ENCODE peak calls at places on chromosome 11, in six cellular contexts. O is colonic mucosa, L is IMR-90, V is neuronal stem cell, D is GM23248, Y is neural progenitor cell. T is an unnamed sample.

GRCh38 chr11:12121504-12121903 is 11.1 kb downstream of the MICAL2 start:
- DNase-seq in O (no peak), L (no peak), V (no peak), D (no peak), Y (no peak), T (no peak)

GRCh38 chr11:100918551-100919500 is 210.8 kb downstream of the PGR start:
- DNase-seq in O (peak), L (peak), V (no peak), D (no peak), Y (peak), T (no peak)

GRCh38 chr11:60957188-60957587 is 5.2 kb upstream of the SLC15A3 start:
- DNase-seq in O (no peak), L (no peak), V (no peak), D (peak), Y (no peak), T (no peak)

GRCh38 chr11:79019277-79019676 is 421.6 kb downstream of the TENM4 start:
- DNase-seq in O (no peak), L (no peak), V (no peak), D (no peak), Y (no peak), T (no peak)

GRCh38 chr11:13772223-13773046 is 104.0 kb downstream of the FAR1 start:
- DNase-seq in O (peak), L (peak), V (peak), D (peak), Y (peak), T (peak)

GRCh38 chr11:122204206-122204605 is 88.2 kb upstream of the BLID start:
- DNase-seq in O (no peak), L (no peak), V (no peak), D (peak), Y (no peak), T (no peak)

GRCh38 chr11:108937756-108938155 is 272.9 kb downstream of the DDX10 start:
- DNase-seq in O (no peak), L (no peak), V (no peak), D (no peak), Y (no peak), T (no peak)

GRCh38 chr11:2100361-2101170 is 38.6 kb downstream of the IGF2 start:
- DNase-seq in O (no peak), L (no peak), V (no peak), D (no peak), Y (no peak), T (no peak)

GRCh38 chr11:109229682-109230081 is 192.3 kb upstream of the C11orf87 start:
- DNase-seq in O (no peak), L (no peak), V (no peak), D (peak), Y (no peak), T (no peak)

GRCh38 chr11:60119708-60120107 is 31.2 kb downstream of the MS4A2 start:
- DNase-seq in O (no peak), L (no peak), V (no peak), D (no peak), Y (no peak), T (no peak)

GRCh38 chr11:130295657-130296056 is 19.1 kb downstream of the ZBTB44 start:
- DNase-seq in O (no peak), L (no peak), V (no peak), D (no peak), Y (peak), T (no peak)

GRCh38 chr11:117809236-117810055 is 12.4 kb upstream of the DSCAML1 start:
- DNase-seq in O (peak), L (peak), V (peak), D (peak), Y (peak), T (no peak)

GRCh38 chr11:119118227-119118626 is 3.2 kb upstream of the HINFP start:
- DNase-seq in O (no peak), L (no peak), V (no peak), D (no peak), Y (no peak), T (no peak)

GRCh38 chr11:66119348-66120133 is 49.5 kb downstream of the PACS1 start:
- DNase-seq in O (no peak), L (peak), V (no peak), D (peak), Y (peak), T (no peak)

GRCh38 chr11:72972541-72973128 is 158.4 kb downstream of the ATG16L2 start:
- DNase-seq in O (no peak), L (peak), V (no peak), D (peak), Y (no peak), T (no peak)

GRCh38 chr11:57332694-57333440 is 2.8 kb downstream of the SSRP1 start:
- DNase-seq in O (no peak), L (no peak), V (no peak), D (no peak), Y (no peak), T (no peak)

GRCh38 chr11:128598755-128599154 is 11.4 kb upstream of the ETS1 start:
- DNase-seq in O (no peak), L (peak), V (no peak), D (no peak), Y (no peak), T (no peak)

GRCh38 chr11:2663915-2664314 is 35.9 kb downstream of the KCNQ1OT1 start:
- DNase-seq in O (peak), L (no peak), V (no peak), D (no peak), Y (no peak), T (no peak)

GRCh38 chr11:12177739-12178338 is 67.4 kb downstream of the MICAL2 start:
- DNase-seq in O (no peak), L (peak), V (no peak), D (no peak), Y (no peak), T (no peak)

GRCh38 chr11:119751281-119752060 is 22.5 kb upstream of the NECTIN1 start:
- DNase-seq in O (no peak), L (no peak), V (no peak), D (peak), Y (no peak), T (peak)

GRCh38 chr11:71114124-71114851 is 138.1 kb downstream of the SHANK2 start:
- DNase-seq in O (no peak), L (no peak), V (no peak), D (no peak), Y (no peak), T (peak)
- H3K9ac ChIP-seq in O (no peak), L (no peak), V (no peak), D (no peak), Y (no peak), T (peak)

GRCh38 chr11:94813436-94813720 is 45.2 kb downstream of the AMOTL1 start:
- DNase-seq in O (no peak), L (no peak), V (no peak), D (no peak), Y (no peak), T (no peak)
- H3K27ac ChIP-seq in O (no peak), L (peak), V (no peak), D (peak), Y (no peak), T (no peak)

DNA sequence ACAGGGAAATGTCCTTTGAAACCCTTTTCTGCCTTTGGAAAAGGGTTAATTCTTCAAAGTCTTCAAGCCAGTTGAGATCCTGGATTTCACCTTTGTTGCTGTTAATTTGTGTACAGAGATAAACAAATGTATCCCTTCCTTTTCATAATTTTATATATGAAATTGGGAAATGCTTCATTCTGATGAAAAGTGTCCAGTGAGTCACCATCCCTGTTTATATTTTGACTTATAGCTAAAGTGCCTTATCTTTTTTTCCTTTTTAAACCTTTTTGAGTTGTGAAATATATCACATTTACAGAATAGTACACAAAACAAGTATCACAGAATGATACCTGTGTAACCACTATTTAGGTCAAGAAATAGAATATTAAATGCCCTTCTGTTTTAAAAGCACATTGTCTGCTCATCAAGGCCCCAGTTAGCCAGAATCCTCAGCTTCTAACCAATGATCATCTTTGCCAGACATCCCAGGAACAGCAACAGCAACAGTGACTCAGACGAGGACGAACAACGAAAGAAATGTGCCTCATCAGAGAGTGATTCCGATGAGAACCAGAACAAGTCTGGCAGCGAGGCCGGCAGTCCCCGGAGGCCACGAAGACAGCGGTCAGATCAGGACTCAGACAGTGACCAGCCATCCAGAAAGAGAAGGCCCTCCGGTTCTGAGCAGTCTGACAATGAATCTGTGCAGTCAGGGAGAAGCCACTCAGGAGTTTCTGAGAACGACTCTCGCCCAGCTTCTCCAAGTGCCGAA is 27.3 kb downstream of the CTR9 start:
- DNase-seq in O (no peak), L (peak), V (no peak), D (peak), Y (no peak), T (no peak)
- H3K9ac ChIP-seq in O (no peak), L (peak), V (no peak), D (peak), Y (no peak), T (no peak)

GRCh38 chr11:33718441-33718840 is 17.8 kb downstream of the CD59 start:
- DNase-seq in O (no peak), L (no peak), V (no peak), D (no peak), Y (no peak), T (no peak)
- H3K27ac ChIP-seq in O (no peak), L (no peak), V (no peak), D (peak), Y (no peak), T (no peak)

GRCh38 chr11:94793822-94794221 is 25.7 kb downstream of the AMOTL1 start:
- DNase-seq in O (no peak), L (peak), V (no peak), D (peak), Y (no peak), T (no peak)
- H3K9ac ChIP-seq in O (no peak), L (peak), V (no peak), D (peak), Y (no peak), T (no peak)

GRCh38 chr11:113110046-113110445 is 148.8 kb downstream of the NCAM1 start:
- DNase-seq in O (no peak), L (no peak), V (no peak), D (no peak), Y (no peak), T (no peak)

GRCh38 chr11:113111156-113111555 is 149.9 kb downstream of the NCAM1 start:
- DNase-seq in O (no peak), L (no peak), V (no peak), D (no peak), Y (no peak), T (no peak)

GRCh38 chr11:113113801-113114451 is 152.7 kb downstream of the NCAM1 start:
- DNase-seq in O (no peak), L (no peak), V (no peak), D (no peak), Y (no peak), T (no peak)

GRCh38 chr11:113118104-113118503 is 156.9 kb downstream of the NCAM1 start:
- DNase-seq in O (no peak), L (no peak), V (no peak), D (no peak), Y (no peak), T (no peak)

GRCh38 chr11:113114452-113115027 is 153.3 kb downstream of the NCAM1 start:
- DNase-seq in O (peak), L (peak), V (peak), D (peak), Y (peak), T (peak)
- H3K27ac ChIP-seq in O (no peak), L (no peak), V (no peak), D (no peak), Y (no peak), T (no peak)

GRCh38 chr11:111735262-111736116 is 30.7 kb downstream of the PPP2R1B start:
- DNase-seq in O (peak), L (peak), V (no peak), D (peak), Y (no peak), T (no peak)
- H3K9ac ChIP-seq in O (peak), L (peak), V (no peak), D (peak), Y (no peak), T (no peak)

DNA sequence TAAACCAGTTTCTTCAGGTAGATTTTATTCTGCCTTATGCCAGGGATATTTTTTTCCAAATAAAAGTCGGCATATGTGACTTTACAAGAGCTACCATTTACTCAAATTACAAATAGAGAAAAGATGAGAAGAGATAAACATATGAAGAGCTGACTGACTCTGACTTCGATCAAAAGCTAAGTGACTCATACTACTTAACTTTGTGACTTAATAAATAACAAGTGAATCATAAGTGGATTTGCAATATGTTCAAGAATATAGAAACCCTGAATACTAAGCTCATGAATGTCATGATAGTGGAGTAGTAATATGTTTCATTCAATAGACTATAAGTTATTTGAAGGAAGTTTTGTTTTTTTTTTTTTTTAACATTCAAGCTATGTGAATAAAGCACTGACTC is 130.5 kb upstream of the ANO3 start:
- DNase-seq in O (no peak), L (peak), V (no peak), D (peak), Y (no peak), T (no peak)
- H3K27ac ChIP-seq in O (no peak), L (no peak), V (no peak), D (no peak), Y (no peak), T (no peak)

GRCh38 chr11:15707971-15708370 is 593.2 kb downstream of the INSC start:
- DNase-seq in O (peak), L (peak), V (no peak), D (no peak), Y (peak), T (no peak)
- H3K9ac ChIP-seq in O (no peak), L (no peak), V (no peak), D (no peak), Y (no peak), T (no peak)

GRCh38 chr11:819943-820649 is 1.4 kb downstream of the PNPLA2 start:
- DNase-seq in O (peak), L (peak), V (no peak), D (peak), Y (peak), T (peak)
- H3K27ac ChIP-seq in O (peak), L (peak), V (no peak), D (peak), Y (no peak), T (peak)

T was measured in MM.1S.